ENCODE peak calls at places on chromosomes 6 and 20, in seven cellular contexts. E, U, Y, C, H, D and X are unnamed samples.

GRCh38 chr6:39411465-39411864 is 89.0 kb upstream of the KCNK16 start:
- DNase-seq in E (no peak), U (no peak), Y (no peak), C (no peak), H (no peak), D (no peak), X (no peak)

GRCh38 chr6:41940759-41941279 is 789 bp downstream of the CCND3 start:
- DNase-seq in E (peak; percentile 39), U (peak; percentile 60), Y (no peak), C (no peak), H (no peak), D (no peak), X (peak; percentile 30)

GRCh38 chr20:45611054-45611453 is 18.5 kb upstream of the WFDC10A start:
- DNase-seq in E (no peak), U (peak; percentile 37), Y (no peak), C (no peak), H (no peak), D (no peak), X (no peak)

GRCh38 chr20:36881888-36882287 is 6.0 kb downstream of the TLDC2 start:
- DNase-seq in E (no peak), U (peak; percentile 60), Y (no peak), C (no peak), H (no peak), D (no peak), X (no peak)

GRCh38 chr20:7437311-7437710 is 502.9 kb downstream of the HAO1 start:
- DNase-seq in E (no peak), U (no peak), Y (no peak), C (no peak), H (no peak), D (no peak), X (no peak)

GRCh38 chr6:52233975-52234823 is 10.1 kb downstream of the IL17F start:
- DNase-seq in E (peak; percentile 48), U (peak; percentile 71), Y (peak; percentile 1), C (peak; percentile 33), H (no peak), D (no peak), X (peak; percentile 45)

GRCh38 chr6:142913511-142914047 is 31.4 kb downstream of the HIVEP2 start:
- DNase-seq in E (peak; percentile 78), U (no peak), Y (no peak), C (no peak), H (peak; percentile 63), D (no peak), X (no peak)

GRCh38 chr6:65113581-65113980 is 593.4 kb downstream of the EYS start:
- DNase-seq in E (no peak), U (no peak), Y (no peak), C (no peak), H (no peak), D (no peak), X (peak; percentile 72)

GRCh38 chr6:55943329-55943728 is 67.9 kb upstream of the BMP5 start:
- DNase-seq in E (no peak), U (no peak), Y (no peak), C (no peak), H (no peak), D (no peak), X (no peak)

GRCh38 chr20:36202891-36203338 is 33.4 kb upstream of the AAR2 start:
- DNase-seq in E (peak; percentile 74), U (peak; percentile 79), Y (peak; percentile 21), C (peak; percentile 89), H (peak; percentile 36), D (peak; percentile 7), X (peak; percentile 35)

GRCh38 chr20:40110241-40110910 is 578.7 kb downstream of the MAFB start:
- DNase-seq in E (no peak), U (no peak), Y (no peak), C (no peak), H (no peak), D (no peak), X (no peak)